ENCODE peak calls at places on chromosome 18, in four cellular contexts. M is H9, I is fibroblast of lung, W is A549. A is an unnamed sample.

GRCh38 chr18:48605408-48605845 is 66.6 kb downstream of the CTIF start:
- DNase-seq in M (peak; percentile 89), I (peak; percentile 43), W (peak; percentile 49), A (peak; percentile 95)

GRCh38 chr18:519019-519879 is 18.7 kb upstream of the COLEC12 start:
- DNase-seq in M (no peak), I (peak; percentile 73), W (no peak), A (peak; percentile 37)

GRCh38 chr18:35085450-35086032 is 44.3 kb downstream of the MAPRE2 start:
- DNase-seq in M (no peak), I (no peak), W (no peak), A (no peak)

GRCh38 chr18:44742741-44743311 is 62.1 kb downstream of the SETBP1 start:
- DNase-seq in M (no peak), I (peak; percentile 80), W (peak; percentile 4), A (no peak)

GRCh38 chr18:12420831-12421421 is 13.2 kb downstream of the PRELID3A start:
- DNase-seq in M (peak; percentile 73), I (no peak), W (no peak), A (peak; percentile 85)

GRCh38 chr18:5967666-5968065 is 72.3 kb upstream of the TMEM200C start:
- DNase-seq in M (no peak), I (no peak), W (no peak), A (no peak)

GRCh38 chr18:77486985-77487384 is 237.3 kb downstream of the GALR1 start:
- DNase-seq in M (no peak), I (no peak), W (no peak), A (no peak)

GRCh38 chr18:58953627-58954026 is 89.0 kb downstream of the ZNF532 start:
- DNase-seq in M (no peak), I (no peak), W (peak; percentile 86), A (no peak)

GRCh38 chr18:39491408-39491807 is 1925.8 kb upstream of the CELF4 start:
- DNase-seq in M (no peak), I (peak; percentile 61), W (no peak), A (no peak)

GRCh38 chr18:58321986-58322385 is 278.0 kb downstream of the NEDD4L start:
- DNase-seq in M (no peak), I (peak; percentile 80), W (peak; percentile 75), A (peak; percentile 73)

GRCh38 chr18:59878644-59879043 is 21.2 kb upstream of the PMAIP1 start:
- DNase-seq in M (no peak), I (peak; percentile 49), W (no peak), A (peak; percentile 23)

GRCh38 chr18:11494093-11494492 is 115.3 kb upstream of the SLC35G4 start:
- DNase-seq in M (no peak), I (peak; percentile 69), W (no peak), A (no peak)

GRCh38 chr18:13232971-13233565 is 14.5 kb downstream of the LDLRAD4 start:
- DNase-seq in M (no peak), I (no peak), W (no peak), A (no peak)

GRCh38 chr18:37575646-37576045 is 10.0 kb upstream of the CELF4 start:
- DNase-seq in M (peak; percentile 31), I (no peak), W (no peak), A (peak; percentile 48)

GRCh38 chr18:76985951-76986236 is 146.7 kb downstream of the MBP start:
- DNase-seq in M (no peak), I (no peak), W (no peak), A (peak; percentile 22)

GRCh38 chr18:68121308-68121707 is 593.6 kb downstream of the TMX3 start:
- DNase-seq in M (no peak), I (peak; percentile 1), W (peak; percentile 7), A (no peak)

GRCh38 chr18:46283895-46284295 is 179.7 kb downstream of the HAUS1 start:
- DNase-seq in M (peak; percentile 81), I (no peak), W (no peak), A (peak; percentile 92)

GRCh38 chr18:59149007-59149406 is 9.3 kb downstream of the SEC11C start:
- DNase-seq in M (no peak), I (no peak), W (no peak), A (no peak)

GRCh38 chr18:38545071-38545470 is 979.5 kb upstream of the CELF4 start:
- DNase-seq in M (peak; percentile 70), I (no peak), W (peak; percentile 2), A (peak; percentile 76)

GRCh38 chr18:31049189-31049588 is 6.6 kb upstream of the DSC3 start:
- DNase-seq in M (no peak), I (no peak), W (no peak), A (no peak)

DNA sequence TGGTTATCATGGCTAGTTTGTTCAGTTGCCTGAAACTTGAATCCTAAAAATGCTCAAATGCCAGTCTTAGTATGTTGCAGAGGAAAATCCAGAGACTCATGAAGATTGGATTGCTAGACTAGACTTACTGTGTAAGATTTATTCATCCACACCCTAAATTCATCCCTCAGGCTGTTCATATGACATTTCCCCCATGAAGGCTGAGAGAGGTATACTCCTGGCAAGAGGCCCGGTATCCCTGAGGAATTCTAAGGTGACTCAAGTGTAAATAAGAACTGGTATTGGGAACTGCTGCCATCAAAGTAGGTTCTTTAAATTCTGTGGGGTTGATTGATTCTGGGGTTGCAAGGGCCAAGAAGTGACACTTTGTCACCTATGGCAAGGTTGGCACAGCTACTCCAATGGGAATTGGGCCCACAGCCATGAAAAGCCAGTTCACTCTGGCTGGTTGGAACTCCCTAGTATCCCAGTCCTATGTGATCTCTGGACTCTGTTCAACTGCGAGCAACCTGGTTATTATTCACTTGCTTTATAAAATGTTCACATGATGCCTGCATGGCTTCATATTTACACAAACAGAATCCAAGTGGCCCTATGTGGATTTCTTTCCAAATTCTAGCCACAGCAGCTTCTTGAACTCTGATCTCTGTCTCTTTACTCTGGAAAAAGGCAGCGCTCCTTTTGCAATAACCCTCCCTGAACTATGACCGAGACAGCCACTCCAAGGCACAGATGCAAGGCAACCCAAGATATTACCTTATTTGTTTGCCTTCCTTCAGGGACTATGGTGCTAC is 429.1 kb downstream of the CBLN2 start:
- DNase-seq in M (no peak), I (no peak), W (peak; percentile 14), A (no peak)
- H3K9me3 ChIP-seq in M (no peaks in the 10 kb centered on the region), I (no peaks in the 10 kb centered on the region), W (no peaks in the 10 kb centered on the region), A (peaks cover 38% of the 10 kb centered on the region)

DNA sequence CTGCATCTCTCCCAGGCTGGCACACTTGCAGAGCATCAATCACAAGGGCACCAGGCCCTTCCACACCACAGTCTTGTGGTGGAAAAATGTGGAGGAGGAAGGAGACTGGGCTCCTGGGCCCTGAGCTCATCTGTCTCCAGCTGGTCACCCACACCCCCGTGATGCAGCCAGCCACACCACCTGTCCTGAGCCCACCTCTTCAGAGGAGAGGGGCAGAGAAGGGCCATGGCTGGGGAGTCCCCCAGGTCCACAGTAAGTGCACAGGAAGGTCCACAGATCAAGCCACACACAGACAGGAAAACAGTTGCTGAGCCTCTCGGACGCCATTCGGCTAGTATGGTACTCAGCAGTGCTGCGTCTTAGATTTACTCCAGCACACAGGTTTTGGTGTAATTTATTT is 203.5 kb upstream of the SALL3 start:
- DNase-seq in M (no peak), I (no peak), W (no peak), A (no peak)
- H3K9me3 ChIP-seq in M (no peaks in the 10 kb centered on the region), I (no peaks in the 10 kb centered on the region), W (no peaks in the 10 kb centered on the region), A (no peaks in the 10 kb centered on the region)

DNA sequence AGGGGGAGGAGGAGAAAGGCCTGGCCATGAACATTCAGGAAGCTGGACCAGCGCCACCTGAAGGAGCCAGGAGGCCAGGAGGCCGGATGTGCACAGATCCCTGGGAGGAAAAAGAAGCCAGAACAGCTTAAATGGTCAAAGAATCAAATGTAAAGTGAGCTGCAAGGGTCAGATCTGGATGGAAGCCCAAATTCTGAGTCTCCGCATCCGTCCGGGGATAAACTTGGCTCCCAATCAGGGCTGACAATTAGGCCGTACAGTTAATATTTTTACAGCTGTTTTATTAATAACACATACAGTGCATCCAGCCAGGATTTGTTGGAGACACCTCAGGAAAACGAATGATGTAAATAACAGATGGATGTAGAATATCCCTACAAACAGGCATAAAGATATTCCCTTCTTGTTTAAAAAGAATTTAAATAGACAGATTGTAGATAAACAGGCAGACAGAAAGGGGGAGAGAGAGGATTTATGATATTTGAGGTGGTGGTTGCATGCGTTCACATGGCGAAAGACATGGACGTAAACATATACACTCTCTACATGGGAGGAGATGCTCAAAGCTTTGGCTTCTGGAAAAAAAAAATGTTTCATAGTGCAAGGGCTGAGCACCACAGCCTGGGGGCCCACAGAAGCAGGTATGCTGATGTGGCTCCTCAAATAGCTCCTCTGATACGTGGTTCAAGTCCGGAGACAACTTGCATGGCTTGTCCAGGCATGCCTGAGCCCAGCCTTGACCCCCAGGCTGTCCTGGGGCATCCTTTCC is 495.3 kb upstream of the TCF4 start:
- DNase-seq in M (no peak), I (peak; percentile 78), W (no peak), A (peak; percentile 56)
- H3K9me3 ChIP-seq in M (no peaks in the 10 kb centered on the region), I (no peaks in the 10 kb centered on the region), W (no peaks in the 10 kb centered on the region), A (no peaks in the 10 kb centered on the region)

GRCh38 chr18:78773303-78773755 is 206.3 kb upstream of the SALL3 start:
- DNase-seq in M (no peak), I (no peak), W (no peak), A (no peak)
- H3K9me3 ChIP-seq in M (no peaks in the 10 kb centered on the region), I (no peaks in the 10 kb centered on the region), W (no peaks in the 10 kb centered on the region), A (no peaks in the 10 kb centered on the region)

DNA sequence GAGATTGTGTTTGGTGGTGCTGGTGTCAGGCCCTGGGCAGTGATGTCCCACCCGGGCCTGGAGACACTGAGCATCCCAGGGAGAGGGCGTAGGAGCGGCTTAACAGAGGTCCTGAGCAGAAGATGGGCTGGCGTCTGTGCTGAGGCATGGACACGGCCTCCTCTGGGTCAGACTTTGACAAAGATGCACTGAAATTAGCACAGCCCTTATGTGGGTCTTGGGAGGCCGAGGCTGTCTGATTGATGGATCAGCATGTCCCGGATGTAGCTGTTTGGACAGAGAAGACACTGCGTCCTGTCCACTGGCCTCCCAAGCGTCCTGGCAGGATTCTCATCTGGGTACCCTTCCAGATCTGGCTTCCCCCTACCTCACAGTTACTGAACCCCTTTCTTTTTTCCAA is 159.4 kb downstream of the ANKRD30B start:
- DNase-seq in M (no peak), I (no peak), W (no peak), A (no peak)
- H3K9me3 ChIP-seq in M (peaks cover 71% of the 10 kb centered on the region), I (no peaks in the 10 kb centered on the region), W (no peaks in the 10 kb centered on the region), A (peaks cover 86% of the 10 kb centered on the region)

GRCh38 chr18:14943967-14944636 is 196.1 kb downstream of the ANKRD30B start:
- DNase-seq in M (no peak), I (no peak), W (no peak), A (no peak)
- H3K9me3 ChIP-seq in M (peaks cover 91% of the 10 kb centered on the region), I (no peaks in the 10 kb centered on the region), W (no peaks in the 10 kb centered on the region), A (peaks cover 38% of the 10 kb centered on the region)

A was measured in endodermal cell.